ENCODE peak calls at places on chromosomes 7 and 10, in ten cellular contexts. T, F, U, B, K, M, P, G, W and I are unnamed samples.
A peak's percentile ranks its signal among the peaks of the same experiment; 100 is the strongest.

GRCh38 chr10:37289833-37290464 is 164.6 kb downstream of the ANKRD30A start:
- DNase-seq in M (no peak), U (no peak), W (no peak), P (no peak), T (no peak), G (no peak), B (no peak), K (no peak), F (no peak), I (no peak)

GRCh38 chr10:48974757-48975156 is 35.1 kb upstream of the LRRC18 start:
- DNase-seq in P (no peak), T (no peak), B (no peak), M (no peak), F (no peak), U (no peak), W (no peak), K (no peak), G (no peak), I (no peak)

GRCh38 chr10:28532223-28532508 is 752 bp upstream of the WAC start:
- DNase-seq in K (no peak), P (no peak), T (peak; percentile 48), W (peak; percentile 61), F (no peak), M (no peak), U (peak; percentile 93), G (peak; percentile 41), B (no peak), I (peak; percentile 27)

GRCh38 chr7:68925241-68925640 is 673.0 kb upstream of the AUTS2 start:
- DNase-seq in B (no peak), M (no peak), G (no peak), U (no peak), K (no peak), P (no peak), W (no peak), F (no peak), T (no peak), I (no peak)

GRCh38 chr7:51128545-51129466 is 187.8 kb downstream of the COBL start:
- DNase-seq in K (no peak), M (peak; percentile 37), B (no peak), W (no peak), F (no peak), G (no peak), P (no peak), T (no peak), U (peak; percentile 54), I (no peak)

GRCh38 chr10:47453435-47454293 is 30.3 kb downstream of the ANXA8 start:
- DNase-seq in P (no peak), M (no peak), B (no peak), T (no peak), F (no peak), G (no peak), K (no peak), U (peak; percentile 74), W (no peak), I (no peak)

GRCh38 chr7:79781716-79782115 is 328.2 kb upstream of the MAGI2 start:
- DNase-seq in B (no peak), U (no peak), T (no peak), P (no peak), K (no peak), G (no peak), W (no peak), F (no peak), M (no peak), I (no peak)

GRCh38 chr7:157671358-157672255 is 334.8 kb downstream of the DNAJB6 start:
- DNase-seq in G (no peak), U (peak; percentile 67), M (no peak), K (no peak), F (no peak), W (no peak), B (no peak), P (no peak), T (no peak), I (no peak)

GRCh38 chr7:134613623-134614347 is 32.9 kb upstream of the BPGM start:
- DNase-seq in P (no peak), G (no peak), B (peak; percentile 96), U (no peak), T (no peak), M (peak; percentile 23), W (peak; percentile 38), F (no peak), K (no peak), I (peak; percentile 68)

GRCh38 chr7:151113344-151114150 is 27.3 kb downstream of the AGAP3 start:
- DNase-seq in M (peak; percentile 37), K (no peak), G (peak; percentile 96), W (no peak), T (no peak), F (no peak), B (peak; percentile 35), U (peak; percentile 49), P (peak; percentile 51), I (no peak)

GRCh38 chr7:95527033-95527775 is 41.5 kb downstream of the ASB4 start:
- DNase-seq in T (peak; percentile 58), U (peak; percentile 92), K (peak; percentile 59), W (peak; percentile 65), P (peak; percentile 74), F (peak; percentile 27), G (peak; percentile 76), M (peak; percentile 63), B (peak; percentile 8), I (no peak)

GRCh38 chr7:93359520-93360198 is 127.5 kb downstream of the VPS50 start:
- DNase-seq in B (no peak), M (no peak), P (no peak), U (no peak), W (no peak), G (no peak), T (no peak), K (no peak), F (no peak), I (no peak)

GRCh38 chr7:38178695-38179344 is 775 bp downstream of the STARD3NL start:
- DNase-seq in F (peak; percentile 46), G (peak; percentile 73), B (no peak), M (no peak), P (no peak), K (no peak), T (no peak), U (no peak), W (no peak), I (no peak)

GRCh38 chr7:151384776-151385625 is 24.8 kb downstream of the WDR86 start:
- DNase-seq in W (no peak), F (no peak), K (no peak), M (no peak), T (no peak), G (no peak), U (peak; percentile 61), B (no peak), P (no peak), I (no peak)

GRCh38 chr7:83548250-83548649 is 100.7 kb downstream of the SEMA3E start:
- DNase-seq in W (no peak), G (no peak), B (no peak), U (no peak), T (no peak), P (no peak), F (no peak), M (no peak), K (no peak), I (no peak)

GRCh38 chr7:72925546-72926120 is 738 bp downstream of the POM121 start:
- DNase-seq in K (no peak), B (no peak), U (no peak), M (no peak), G (peak; percentile 21), F (peak; percentile 9), T (no peak), P (no peak), W (no peak), I (no peak)

GRCh38 chr10:110996256-110996655 is 76.9 kb downstream of the SHOC2 start:
- DNase-seq in U (no peak), F (no peak), T (no peak), P (no peak), G (no peak), B (no peak), W (no peak), K (no peak), M (no peak), I (no peak)

GRCh38 chr10:25508112-25508815 is 333.5 kb downstream of the GPR158 start:
- DNase-seq in B (no peak), T (no peak), U (no peak), P (no peak), M (no peak), K (no peak), W (no peak), G (no peak), F (no peak), I (no peak)

GRCh38 chr7:15751191-15751701 is 64.8 kb upstream of the MEOX2 start:
- DNase-seq in G (no peak), F (no peak), B (peak; percentile 37), T (no peak), P (no peak), M (no peak), W (no peak), K (no peak), U (no peak), I (no peak)